ENCODE peak calls at places on chromosomes 6 and 20, in seven cellular contexts. Y is testis, M is nephron progenitor cell, W is HL-60, L is IMR-90, B is AG10803, T is A549. A is an unnamed sample.

GRCh38 chr6:162706236-162706635 is 21.3 kb downstream of the PRKN start:
- DNase-seq in W (peak), Y (peak), L (no peak), M (no peak), B (no peak), T (no peak), A (no peak)

GRCh38 chr6:128725271-128726233 is 157.4 kb upstream of the LAMA2 start:
- DNase-seq in Y (peak), M (peak), W (no peak), T (peak), L (peak), B (peak), A (peak)

GRCh38 chr6:16393326-16393725 is 154.9 kb downstream of the GMPR start:
- DNase-seq in L (no peak), W (no peak), T (no peak), M (no peak), Y (no peak), B (no peak), A (no peak)

GRCh38 chr6:90712165-90712564 is 125.3 kb upstream of the MAP3K7 start:
- DNase-seq in Y (no peak), L (no peak), W (no peak), B (no peak), T (no peak), M (no peak), A (no peak)

GRCh38 chr20:54933212-54933904 is 458.0 kb downstream of the DOK5 start:
- DNase-seq in T (no peak), B (no peak), M (no peak), W (no peak), L (no peak), Y (no peak), A (no peak)

GRCh38 chr6:84018453-84019061 is 15.0 kb upstream of the MRAP2 start:
- DNase-seq in M (no peak), W (no peak), L (no peak), Y (no peak), T (no peak), B (no peak), A (no peak)

GRCh38 chr6:31907158-31907813 is 5.4 kb upstream of the ZBTB12 start:
- DNase-seq in M (no peak), Y (peak), T (peak), W (peak), L (peak), B (peak), A (peak)

GRCh38 chr6:7147051-7147671 is 39.4 kb downstream of the RREB1 start:
- DNase-seq in M (no peak), T (no peak), Y (no peak), L (no peak), W (no peak), B (no peak), A (peak)

GRCh38 chr6:47836046-47836445 is 54.2 kb downstream of the OPN5 start:
- DNase-seq in Y (no peak), M (no peak), L (no peak), T (no peak), B (no peak), W (no peak), A (no peak)

GRCh38 chr20:56724246-56724757 is 95.2 kb downstream of the TFAP2C start:
- DNase-seq in M (no peak), W (peak), L (no peak), B (no peak), T (no peak), Y (no peak), A (no peak)

GRCh38 chr6:139240161-139241010 is 51.4 kb downstream of the TXLNB start:
- DNase-seq in L (peak), M (no peak), W (no peak), B (peak), Y (peak), T (no peak), A (peak)

GRCh38 chr6:165615629-165616028 is 47.4 kb downstream of the PDE10A start:
- DNase-seq in T (no peak), L (peak), B (peak), Y (no peak), M (no peak), W (no peak), A (peak)

GRCh38 chr6:9783567-9783966 is 631.3 kb downstream of the TFAP2A start:
- DNase-seq in T (no peak), M (no peak), Y (no peak), W (no peak), B (no peak), L (peak), A (no peak)

GRCh38 chr20:49582413-49583334 is 14.7 kb upstream of the PTGIS start:
- DNase-seq in B (no peak), M (no peak), Y (no peak), T (no peak), L (no peak), W (no peak), A (no peak)

GRCh38 chr20:49584418-49585382 is 16.8 kb upstream of the PTGIS start:
- DNase-seq in T (peak), M (no peak), Y (no peak), W (no peak), B (no peak), L (no peak), A (no peak)

GRCh38 chr20:49583343-49583668 is 15.4 kb upstream of the PTGIS start:
- DNase-seq in B (no peak), Y (no peak), M (no peak), W (no peak), L (no peak), T (no peak), A (no peak)

GRCh38 chr20:49585585-49586245 is 17.8 kb upstream of the PTGIS start:
- DNase-seq in M (no peak), B (no peak), T (no peak), Y (no peak), L (no peak), W (no peak), A (no peak)

GRCh38 chr20:49583669-49584417 is 15.9 kb upstream of the PTGIS start:
- DNase-seq in T (peak), M (no peak), W (peak), Y (peak), B (peak), L (peak), A (peak)
- TF ChIP-seq CTCF in T (no peak), M (no peak), W (no peak), Y (no peak), B (no peak), L (no peak), A (no peak)

DNA sequence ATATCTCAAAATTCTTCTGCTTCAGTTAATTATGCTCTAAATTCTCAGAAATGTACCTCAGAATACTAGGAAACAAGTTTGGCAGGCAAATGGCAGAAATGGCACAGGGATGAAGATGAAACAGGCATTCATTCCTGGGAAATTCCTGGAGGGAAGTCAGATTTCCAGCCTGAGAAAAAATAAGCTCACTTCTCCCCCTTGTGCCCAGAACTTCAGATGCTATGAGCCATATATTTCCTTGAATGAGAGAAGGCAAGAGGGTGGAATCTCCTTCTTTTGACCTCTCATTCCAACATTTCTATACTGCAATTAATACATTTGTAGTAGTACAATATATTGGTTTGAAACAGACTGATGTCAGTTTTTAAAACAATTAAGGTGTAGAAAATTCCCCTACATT is 22.8 kb downstream of the RGS17 start:
- DNase-seq in L (no peak), W (no peak), T (no peak), Y (no peak), B (peak), M (no peak), A (peak)
- TF ChIP-seq CTCF in L (peak), W (no peak), T (peak), Y (no peak), B (peak), M (no peak), A (peak)

DNA sequence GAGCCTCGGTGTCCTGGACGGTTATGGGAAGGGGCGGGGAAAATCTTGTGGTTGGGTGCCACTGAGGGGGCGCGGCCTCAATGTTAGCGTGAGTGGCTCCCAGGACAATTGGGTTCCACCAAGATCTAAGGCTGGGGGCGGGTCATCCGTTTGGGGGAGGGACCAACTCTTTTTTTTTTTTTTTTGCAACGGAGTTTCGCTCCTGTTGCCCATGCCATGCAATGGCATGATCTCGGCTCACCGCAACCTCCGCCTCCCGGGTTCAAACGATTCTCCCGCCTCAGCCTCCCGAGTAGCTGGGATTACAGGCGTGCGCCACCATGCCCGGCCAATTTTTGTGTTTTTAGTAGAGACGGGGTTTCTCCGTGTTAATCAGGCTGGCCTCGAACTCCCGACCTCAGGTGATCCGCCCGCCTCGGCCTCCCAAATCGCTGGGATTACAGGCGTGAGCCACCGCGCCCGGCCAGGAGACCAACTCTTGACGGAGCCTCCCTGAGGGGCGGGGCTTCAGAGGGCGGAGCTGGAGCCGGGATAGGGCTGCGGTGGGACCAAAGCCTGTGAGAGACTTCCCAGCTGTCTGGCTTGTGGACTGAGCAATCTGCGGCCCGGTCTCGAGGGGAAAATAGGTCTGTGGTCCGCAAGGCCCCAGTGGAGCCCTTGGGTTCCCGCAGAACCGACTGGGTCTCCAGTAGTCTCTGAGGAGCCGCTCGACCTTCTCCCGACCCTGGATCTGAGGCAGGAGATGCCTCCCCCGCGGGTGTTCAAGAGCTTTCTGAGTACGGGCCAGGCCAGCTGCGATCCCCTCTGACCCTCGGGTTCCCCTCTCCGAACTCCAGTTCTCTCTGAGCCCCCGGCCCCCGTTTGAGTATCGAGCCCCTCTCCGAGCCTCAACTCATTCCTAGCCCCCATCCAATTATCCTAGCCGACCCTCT is 1.1 kb downstream of the SPAG4 start:
- DNase-seq in W (peak), L (peak), T (peak), M (peak), Y (peak), B (peak), A (peak)
- TF ChIP-seq CTCF in W (no peak), L (no peak), T (no peak), M (no peak), Y (no peak), B (no peak), A (no peak)

GRCh38 chr20:9490171-9490570 is 24.2 kb upstream of the LAMP5 start:
- DNase-seq in T (no peak), L (no peak), W (no peak), B (peak), M (no peak), Y (no peak), A (no peak)

GRCh38 chr20:9492067-9492466 is 22.3 kb upstream of the LAMP5 start:
- DNase-seq in M (no peak), B (no peak), W (no peak), L (peak), T (no peak), Y (no peak), A (no peak)

GRCh38 chr20:9498322-9498721 is 16.1 kb upstream of the LAMP5 start:
- DNase-seq in B (peak), L (peak), M (no peak), T (peak), Y (no peak), W (no peak), A (no peak)

GRCh38 chr20:9491324-9491723 is 23.1 kb upstream of the LAMP5 start:
- DNase-seq in T (no peak), L (no peak), B (no peak), Y (no peak), M (no peak), W (no peak), A (no peak)

DNA sequence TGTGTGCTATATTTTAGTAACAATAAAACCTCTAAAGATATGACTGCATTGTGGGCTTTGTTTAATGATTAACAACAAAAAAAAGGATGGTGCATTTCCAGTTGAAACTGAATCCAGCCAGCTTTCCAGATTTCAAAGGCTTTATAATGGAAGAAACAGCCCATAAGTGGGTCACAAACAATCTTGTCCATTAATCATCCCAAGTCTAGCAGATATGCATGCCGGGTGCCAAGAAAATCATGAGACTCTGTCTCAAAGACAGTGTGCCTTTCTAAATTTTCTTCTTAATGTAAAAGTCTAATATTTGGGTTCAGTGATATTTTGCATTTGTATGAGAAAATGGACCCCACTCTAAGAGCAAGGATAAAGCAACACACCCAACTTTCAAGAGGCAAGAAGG is 20.6 kb upstream of the LAMP5 start:
- DNase-seq in L (no peak), T (no peak), W (no peak), B (no peak), M (no peak), Y (no peak), A (no peak)
- TF ChIP-seq CTCF in L (no peak), T (no peak), W (no peak), B (no peak), M (no peak), Y (no peak), A (no peak)

GRCh38 chr20:34751453-34751852 is 47.3 kb downstream of the TP53INP2 start:
- DNase-seq in W (no peak), Y (no peak), T (no peak), L (peak), M (no peak), B (no peak), A (no peak)

GRCh38 chr20:34750484-34750883 is 46.3 kb downstream of the TP53INP2 start:
- DNase-seq in L (peak), T (no peak), Y (no peak), M (no peak), W (no peak), B (no peak), A (no peak)

GRCh38 chr20:34754611-34755010 is 50.5 kb downstream of the TP53INP2 start:
- DNase-seq in Y (no peak), L (no peak), T (no peak), B (no peak), W (no peak), M (no peak), A (no peak)

GRCh38 chr20:34755367-34755766 is 51.2 kb downstream of the TP53INP2 start:
- DNase-seq in B (no peak), M (no peak), W (no peak), Y (no peak), L (no peak), T (no peak), A (no peak)

GRCh38 chr20:34753706-34754461 is 49.7 kb downstream of the TP53INP2 start:
- DNase-seq in L (peak), Y (no peak), W (no peak), B (peak), T (no peak), M (no peak), A (no peak)
- TF ChIP-seq CTCF in L (no peak), Y (no peak), W (no peak), B (peak), T (no peak), M (no peak), A (no peak)

GRCh38 chr6:96899019-96899418 is 1.3 kb upstream of the NDUFAF4 start:
- DNase-seq in W (peak), B (peak), T (peak), Y (peak), L (peak), M (no peak), A (peak)
- TF ChIP-seq CTCF in W (no peak), B (peak), T (peak), Y (peak), L (peak), M (peak), A (peak)

DNA sequence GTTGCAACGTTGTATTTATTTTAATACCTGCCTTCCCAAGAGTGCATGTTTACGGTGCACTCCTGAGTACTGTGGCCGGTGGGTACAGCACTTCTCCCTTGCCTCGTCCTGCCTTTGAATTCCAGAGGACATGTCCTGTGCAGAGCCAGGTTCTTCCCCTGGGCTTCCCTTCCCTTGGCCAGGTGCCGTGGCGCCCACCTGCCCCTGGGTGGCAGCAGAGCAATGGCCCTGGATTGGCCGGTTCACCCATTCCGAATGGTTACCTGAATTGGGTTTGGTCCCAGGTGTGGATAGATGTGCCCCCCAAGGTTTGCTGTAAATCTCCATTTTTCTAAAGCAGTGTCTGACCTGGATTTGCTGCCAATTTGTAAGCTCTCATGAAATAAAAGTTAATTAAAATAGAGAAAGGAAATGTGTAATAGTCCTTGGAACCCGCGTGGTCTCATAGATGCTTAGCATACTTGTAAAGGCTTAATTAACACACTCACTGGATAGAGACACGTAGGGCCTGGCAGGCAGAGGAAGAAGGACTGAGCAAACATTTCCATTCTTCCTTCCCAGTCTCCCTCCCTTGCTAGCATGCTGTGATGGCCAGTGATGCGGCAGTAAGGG is 40.6 kb downstream of the DTD1 start:
- DNase-seq in B (no peak), T (peak), Y (no peak), M (peak), W (peak), L (no peak), A (no peak)
- TF ChIP-seq CTCF in B (peak), T (peak), Y (no peak), M (peak), W (no peak), L (peak), A (peak)

GRCh38 chr6:70956191-70956450 is 739 bp downstream of the B3GAT2 start:
- DNase-seq in B (no peak), Y (no peak), M (no peak), L (no peak), T (no peak), W (no peak), A (no peak)
- TF ChIP-seq CTCF in B (no peak), Y (no peak), M (peak), L (no peak), T (no peak), W (no peak), A (no peak)

GRCh38 chr20:12573428-12573827 is 435.3 kb upstream of the SPTLC3 start:
- DNase-seq in W (no peak), M (no peak), B (no peak), T (no peak), Y (no peak), L (no peak), A (no peak)

GRCh38 chr20:12575352-12576095 is 433.2 kb upstream of the SPTLC3 start:
- DNase-seq in B (no peak), L (no peak), Y (peak), M (no peak), T (no peak), W (no peak), A (no peak)

GRCh38 chr20:12566596-12566995 is 442.2 kb upstream of the SPTLC3 start:
- DNase-seq in Y (no peak), M (no peak), B (no peak), W (no peak), T (no peak), L (no peak), A (no peak)

GRCh38 chr20:12564982-12565381 is 443.8 kb upstream of the SPTLC3 start:
- DNase-seq in Y (no peak), L (no peak), M (no peak), T (no peak), B (no peak), W (no peak), A (no peak)

DNA sequence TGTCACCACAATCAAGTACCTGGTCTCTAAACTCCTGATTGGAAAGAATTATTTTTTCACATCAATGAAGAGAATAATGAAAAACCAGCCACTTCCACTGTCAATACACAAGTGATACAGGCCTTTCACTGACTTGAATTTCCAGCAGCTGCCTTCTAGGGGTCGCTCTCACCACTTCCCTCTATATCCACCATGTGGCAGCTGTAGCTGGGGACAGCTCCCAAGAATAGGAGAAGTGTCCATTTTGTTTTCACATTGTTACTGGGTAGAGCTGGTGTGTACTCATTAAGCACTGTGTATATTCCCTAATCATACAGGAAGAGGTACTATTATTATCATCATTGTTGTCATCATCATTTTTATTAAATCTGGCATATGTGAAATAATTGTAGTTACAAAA is 438.4 kb upstream of the SPTLC3 start:
- DNase-seq in T (peak), W (peak), L (no peak), M (peak), Y (peak), B (no peak), A (no peak)
- TF ChIP-seq CTCF in T (peak), W (no peak), L (no peak), M (peak), Y (no peak), B (no peak), A (peak)

GRCh38 chr6:66913657-66914056 is 1206.6 kb upstream of the EYS start:
- DNase-seq in Y (no peak), W (no peak), M (no peak), L (no peak), T (no peak), B (no peak), A (no peak)
- TF ChIP-seq CTCF in Y (no peak), W (no peak), M (no peak), L (no peak), T (no peak), B (no peak), A (no peak)

A was measured in astrocyte of the spinal cord.